ENCODE peak calls at places on chromosomes 2 and 18, in eight cellular contexts. K, H, B, F, O, T, L and V are unnamed samples.

GRCh38 chr2:112640800-112641675 is 4.7 kb upstream of the SLC20A1 start:
- DNase-seq in K (no peak), H (no peak), B (no peak), F (peak), O (peak), T (peak), L (peak), V (peak)

GRCh38 chr2:58834404-58834803 is 593.3 kb upstream of the FANCL start:
- DNase-seq in K (no peak), H (peak), B (no peak), F (peak), O (no peak), T (no peak), L (peak), V (no peak)

GRCh38 chr2:109380502-109381326 is 233.1 kb downstream of the SEPTIN10 start:
- DNase-seq in K (peak), H (peak), B (peak), F (peak), O (no peak), T (peak), L (peak), V (no peak)

GRCh38 chr2:111239581-111240249 is 119.0 kb downstream of the BCL2L11 start:
- DNase-seq in K (no peak), H (no peak), B (no peak), F (no peak), O (no peak), T (no peak), L (no peak), V (no peak)

GRCh38 chr2:107738268-107738667 is 88.4 kb upstream of the RGPD4 start:
- DNase-seq in K (no peak), H (no peak), B (no peak), F (no peak), O (no peak), T (no peak), L (no peak), V (no peak)

GRCh38 chr2:237546876-237547395 is 19.4 kb upstream of the PRLH start:
- DNase-seq in K (no peak), H (no peak), B (no peak), F (no peak), O (no peak), T (peak), L (no peak), V (no peak)

GRCh38 chr2:61898810-61899209 is 6.7 kb upstream of the COMMD1 start:
- DNase-seq in K (no peak), H (no peak), B (no peak), F (peak), O (no peak), T (no peak), L (peak), V (no peak)

GRCh38 chr18:23538870-23539269 is 35.6 kb downstream of the RMC1 start:
- DNase-seq in K (no peak), H (no peak), B (no peak), F (no peak), O (no peak), T (no peak), L (peak), V (no peak)

GRCh38 chr2:191703079-191703725 is 25.3 kb downstream of the NABP1 start:
- DNase-seq in K (no peak), H (no peak), B (no peak), F (no peak), O (no peak), T (no peak), L (no peak), V (no peak)

GRCh38 chr2:23566236-23567142 is 181.5 kb downstream of the KLHL29 start:
- DNase-seq in K (no peak), H (peak), B (no peak), F (peak), O (no peak), T (no peak), L (peak), V (peak)

GRCh38 chr2:239601201-239601851 is 200.5 kb upstream of the HDAC4 start:
- DNase-seq in K (peak), H (no peak), B (peak), F (no peak), O (no peak), T (peak), L (no peak), V (no peak)

GRCh38 chr2:236168110-236169067 is at the start of gene GBX2:
- DNase-seq in K (peak), H (no peak), B (no peak), F (no peak), O (no peak), T (no peak), L (peak), V (peak)

GRCh38 chr2:81703831-81704230 is 1399.3 kb upstream of the LRRTM1 start:
- DNase-seq in K (no peak), H (no peak), B (no peak), F (no peak), O (no peak), T (no peak), L (no peak), V (no peak)

GRCh38 chr2:148027822-148028221 is 6.9 kb downstream of the MBD5 start:
- DNase-seq in K (no peak), H (no peak), B (no peak), F (no peak), O (no peak), T (no peak), L (peak), V (no peak)

GRCh38 chr2:64644240-64645013 is 9.3 kb downstream of the SERTAD2 start:
- DNase-seq in K (peak), H (peak), B (peak), F (peak), O (peak), T (peak), L (peak), V (peak)
- TF ChIP-seq POLR2A in K (peak), H (no peak), B (peak), F (peak), O (peak), T (peak), L (peak), V (peak)

GRCh38 chr2:64649013-64649484 is 4.7 kb downstream of the SERTAD2 start:
- DNase-seq in K (no peak), H (no peak), B (peak), F (no peak), O (no peak), T (no peak), L (no peak), V (no peak)
- TF ChIP-seq POLR2A in K (no peak), H (no peak), B (no peak), F (no peak), O (no peak), T (no peak), L (no peak), V (no peak)

GRCh38 chr2:25957743-25958142 is 24.6 kb downstream of the KIF3C start:
- DNase-seq in K (no peak), H (no peak), B (no peak), F (no peak), O (no peak), T (no peak), L (no peak), V (no peak)
- TF ChIP-seq POLR2A in K (no peak), H (no peak), B (no peak), F (no peak), O (no peak), T (no peak), L (no peak), V (no peak)

GRCh38 chr2:185268651-185269050 is 470.0 kb upstream of the FSIP2 start:
- DNase-seq in K (no peak), H (no peak), B (no peak), F (no peak), O (no peak), T (no peak), L (no peak), V (no peak)
- TF ChIP-seq POLR2A in K (no peak), H (no peak), B (no peak), F (no peak), O (no peak), T (no peak), L (no peak), V (no peak)

GRCh38 chr18:48138660-48139426 is 208.4 kb upstream of the SMAD2 start:
- DNase-seq in K (peak), H (no peak), B (peak), F (no peak), O (no peak), T (peak), L (no peak), V (no peak)
- TF ChIP-seq POLR2A in K (no peak), H (no peak), B (no peak), F (no peak), O (no peak), T (no peak), L (no peak), V (no peak)

GRCh38 chr2:74458132-74458956 is at the start of gene WBP1:
- DNase-seq in K (peak), H (peak), B (peak), F (peak), O (peak), T (peak), L (peak), V (peak)
- TF ChIP-seq POLR2A in K (peak), H (peak), B (peak), F (no peak), O (no peak), T (peak), L (no peak), V (peak)

DNA sequence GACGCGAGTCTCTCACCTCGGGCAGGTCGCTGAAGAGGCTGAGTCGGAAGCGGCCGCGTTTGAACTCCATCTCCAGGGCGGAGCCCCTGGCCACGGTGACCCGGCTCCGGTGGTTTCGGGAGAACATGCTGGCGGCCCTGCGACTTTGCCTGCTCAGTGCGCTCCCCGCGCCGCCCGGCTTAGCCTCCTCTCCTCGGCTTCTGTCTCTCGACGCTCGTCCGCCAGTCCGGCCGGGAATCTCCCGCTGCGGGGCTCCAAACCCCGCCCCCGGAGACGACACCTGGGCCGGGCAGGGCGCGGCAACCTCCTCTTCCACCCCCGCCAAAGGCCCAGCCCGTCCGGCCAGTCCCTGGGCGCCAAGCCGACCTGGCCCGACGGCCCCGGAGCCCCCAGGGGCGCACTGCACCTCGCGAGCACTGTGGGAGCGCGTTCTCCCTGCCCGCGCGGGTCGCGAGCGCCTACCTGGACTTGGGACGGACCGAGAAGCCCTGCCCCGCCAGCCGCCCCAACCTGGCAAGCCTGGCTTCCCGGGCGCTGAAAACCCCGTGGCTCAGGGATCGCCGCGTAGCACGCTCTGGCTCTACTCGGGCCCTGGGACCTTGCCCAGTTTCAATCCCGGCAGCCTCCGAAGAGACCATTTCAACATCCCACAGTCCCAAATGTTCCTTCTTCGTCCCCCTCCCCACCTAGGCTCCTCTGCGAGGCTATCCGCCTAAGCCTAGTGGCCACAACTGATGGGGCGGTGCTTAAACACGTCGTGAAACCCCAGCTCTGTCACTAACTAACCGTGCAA is at the start of gene RTKN:
- DNase-seq in K (peak), H (no peak), B (peak), F (no peak), O (no peak), T (peak), L (no peak), V (no peak)
- TF ChIP-seq POLR2A in K (no peak), H (no peak), B (peak), F (no peak), O (no peak), T (peak), L (no peak), V (no peak)

DNA sequence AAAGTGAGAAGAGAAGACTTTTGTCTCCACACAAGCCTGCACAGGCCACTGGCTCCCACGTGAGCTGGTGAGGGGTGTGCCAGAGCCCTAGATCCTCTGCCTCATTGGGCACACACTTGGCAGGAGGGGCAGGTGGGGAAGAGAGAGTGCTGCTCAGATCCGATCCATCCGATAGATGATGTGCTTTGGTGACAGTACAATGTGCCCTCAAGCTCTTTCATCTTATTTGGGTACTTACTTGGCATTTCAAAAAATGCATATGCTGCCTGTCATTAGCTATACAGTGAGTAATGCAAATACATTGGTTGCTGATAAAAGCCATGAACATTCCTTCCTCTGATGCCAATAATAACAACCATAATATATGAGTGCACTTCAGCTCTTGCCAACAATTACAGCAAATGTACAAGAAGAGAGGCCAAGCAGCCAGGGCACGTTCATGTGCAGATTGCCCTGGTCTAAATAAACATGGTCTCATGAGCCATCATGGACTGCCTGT is 255.3 kb downstream of the VAPA start:
- DNase-seq in K (no peak), H (no peak), B (no peak), F (no peak), O (no peak), T (no peak), L (peak), V (no peak)
- TF ChIP-seq POLR2A in K (no peak), H (no peak), B (no peak), F (no peak), O (no peak), T (no peak), L (no peak), V (no peak)